ENCODE peak calls at places on chromosomes 13 and 19, in six cellular contexts. H is mammary epithelial cell, N is IMR-90, I is fibroblast of lung, L is endothelial cell of umbilical vein, C is PC-3. M is an unnamed sample.

GRCh38 chr13:49806126-49806536 is 13.6 kb upstream of the KPNA3 start:
- DNase-seq in I (no peak), C (peak), L (no peak), N (no peak), H (peak), M (no peak)

GRCh38 chr19:38115264-38115802 is 108.7 kb downstream of the DPF1 start:
- DNase-seq in C (no peak), H (no peak), N (no peak), L (no peak), I (no peak), M (no peak)

GRCh38 chr13:59774511-59774911 is 389.2 kb downstream of the DIAPH3 start:
- DNase-seq in N (peak), C (peak), L (no peak), I (peak), H (peak), M (peak)

GRCh38 chr13:44388427-44388826 is 14.8 kb downstream of the SERP2 start:
- DNase-seq in C (no peak), H (no peak), I (no peak), L (no peak), N (no peak), M (peak)

GRCh38 chr13:57624565-57625435 is 6.7 kb upstream of the PCDH17 start:
- DNase-seq in N (peak), I (peak), L (peak), C (peak), H (peak), M (peak)

GRCh38 chr13:112178769-112179168 is 111.8 kb downstream of the SOX1 start:
- DNase-seq in H (no peak), N (no peak), L (no peak), I (no peak), C (no peak), M (no peak)

GRCh38 chr13:104006625-104007061 is 940.4 kb upstream of the SLC10A2 start:
- DNase-seq in C (peak), L (no peak), H (no peak), N (peak), I (peak), M (no peak)

GRCh38 chr19:17626456-17626855 is 61.7 kb downstream of the UNC13A start:
- DNase-seq in H (no peak), I (no peak), C (no peak), N (no peak), L (no peak), M (no peak)

GRCh38 chr19:41575998-41576397 is at the start of gene CEACAM21:
- DNase-seq in I (no peak), N (no peak), L (no peak), C (no peak), H (no peak), M (no peak)

GRCh38 chr13:113343692-113343968 is 20.3 kb downstream of the GRTP1 start:
- DNase-seq in I (no peak), L (no peak), N (no peak), C (no peak), H (no peak), M (no peak)

GRCh38 chr13:53001444-53001843 is 27.2 kb upstream of the OLFM4 start:
- DNase-seq in N (no peak), L (no peak), H (no peak), I (no peak), C (no peak), M (no peak)

GRCh38 chr19:4098493-4098892 is 25.4 kb downstream of the MAP2K2 start:
- DNase-seq in C (no peak), H (no peak), N (no peak), I (no peak), L (no peak), M (no peak)

GRCh38 chr19:58229255-58229639 is 533 bp downstream of the ZNF544 start:
- DNase-seq in I (peak), H (peak), L (peak), C (peak), N (peak), M (peak)

GRCh38 chr13:74243637-74244526 is 109.7 kb upstream of the KLF12 start:
- DNase-seq in L (peak), I (peak), C (peak), H (peak), N (peak), M (no peak)

GRCh38 chr13:112603641-112604220 is 15.8 kb upstream of the TUBGCP3 start:
- DNase-seq in N (peak), H (no peak), C (peak), I (peak), L (peak), M (no peak)

GRCh38 chr19:39846678-39847486 is 703 bp upstream of the FBL start:
- DNase-seq in I (no peak), L (no peak), N (no peak), H (no peak), C (no peak), M (peak)

GRCh38 chr19:53037101-53038097 is 7.1 kb upstream of the ERVV-2 start:
- DNase-seq in L (peak), C (no peak), N (peak), H (peak), I (peak), M (peak)

GRCh38 chr19:4229179-4229931 is at the start of gene EBI3:
- DNase-seq in L (peak), C (no peak), I (peak), N (peak), H (peak), M (no peak)

GRCh38 chr19:21566073-21566472 is 60.7 kb downstream of the ZNF429 start:
- DNase-seq in I (no peak), N (no peak), C (no peak), H (no peak), L (no peak), M (no peak)

GRCh38 chr13:20336761-20337160 is 104.6 kb upstream of the GJB6 start:
- DNase-seq in N (no peak), L (no peak), C (no peak), I (no peak), H (no peak), M (no peak)

GRCh38 chr13:19573072-19573716 is 11.9 kb upstream of the TPTE2 start:
- DNase-seq in L (no peak), C (no peak), I (no peak), N (no peak), H (no peak), M (no peak)

GRCh38 chr19:47794526-47794925 is 9.8 kb downstream of the TPRX1 start:
- DNase-seq in L (no peak), I (no peak), C (no peak), N (no peak), H (no peak), M (peak)

GRCh38 chr19:6059996-6060599 is 50.2 kb downstream of the RFX2 start:
- DNase-seq in L (no peak), I (no peak), C (no peak), H (no peak), N (no peak), M (no peak)

GRCh38 chr13:102862624-102863210 is 16.9 kb downstream of the ERCC5 start:
- DNase-seq in C (no peak), N (no peak), L (no peak), H (no peak), I (no peak), M (no peak)
- H3K27ac ChIP-seq in C (no peak), N (no peak), L (no peak), H (no peak), I (no peak), M (no peak)

GRCh38 chr13:99495478-99496321 is 5.6 kb upstream of the TM9SF2 start:
- DNase-seq in C (no peak), N (no peak), H (no peak), I (no peak), L (no peak), M (no peak)

GRCh38 chr13:99500839-99501134 is 485 bp upstream of the TM9SF2 start:
- DNase-seq in C (no peak), N (no peak), H (no peak), L (no peak), I (no peak), M (no peak)

GRCh38 chr13:99501135-99501951 is at the start of gene TM9SF2:
- DNase-seq in L (peak), H (peak), I (peak), N (peak), C (peak), M (peak)

GRCh38 chr13:99498304-99499161 is 2.7 kb upstream of the TM9SF2 start:
- DNase-seq in L (peak), N (peak), H (peak), C (peak), I (peak), M (peak)

GRCh38 chr13:99496322-99497142 is 4.7 kb upstream of the TM9SF2 start:
- DNase-seq in N (peak), L (peak), C (no peak), H (no peak), I (peak), M (no peak)
- H3K9ac ChIP-seq in N (no peak), L (no peak), C (no peak), H (no peak), I (no peak), M (no peak)

DNA sequence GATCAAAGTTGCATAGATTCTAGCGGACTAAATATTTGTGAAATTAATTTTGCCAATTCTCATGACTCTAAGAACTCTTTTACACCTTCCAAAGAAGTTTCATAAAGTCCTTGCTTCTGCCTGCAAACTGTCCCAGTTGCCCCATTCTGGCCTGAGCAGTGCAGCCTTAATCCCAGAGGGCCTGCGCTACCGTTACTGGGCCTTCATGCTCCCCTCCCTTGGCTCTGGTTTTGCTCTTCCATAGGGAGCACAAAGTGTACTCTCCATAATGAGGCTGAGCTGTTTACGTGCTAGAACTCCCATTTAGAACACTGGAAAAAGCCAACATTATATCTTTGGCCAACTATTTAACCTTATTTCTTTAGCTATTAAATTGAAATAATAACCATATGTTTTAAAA is 2.1 kb downstream of the MTIF3 start:
- DNase-seq in L (no peak), N (no peak), I (no peak), C (no peak), H (no peak), M (no peak)
- H3K27ac ChIP-seq in L (no peak), N (no peak), I (no peak), C (no peak), H (no peak), M (no peak)

GRCh38 chr19:50676625-50677197 is 27.5 kb downstream of the C19orf81 start:
- DNase-seq in N (no peak), L (no peak), I (no peak), C (no peak), H (no peak), M (no peak)
- H3K9ac ChIP-seq in N (no peak), L (no peak), I (no peak), C (no peak), H (no peak), M (no peak)

GRCh38 chr19:1315470-1316166 is 29.9 kb downstream of the EFNA2 start:
- DNase-seq in I (peak), L (peak), N (peak), H (peak), C (peak), M (peak)

GRCh38 chr19:1311543-1312091 is 25.9 kb downstream of the EFNA2 start:
- DNase-seq in N (no peak), L (no peak), H (no peak), I (no peak), C (no peak), M (peak)

GRCh38 chr19:1310853-1311180 is 25.1 kb downstream of the EFNA2 start:
- DNase-seq in L (no peak), N (no peak), H (no peak), C (no peak), I (no peak), M (peak)

GRCh38 chr19:1313695-1314613 is 28.3 kb downstream of the EFNA2 start:
- DNase-seq in H (no peak), N (no peak), C (no peak), L (no peak), I (no peak), M (no peak)

DNA sequence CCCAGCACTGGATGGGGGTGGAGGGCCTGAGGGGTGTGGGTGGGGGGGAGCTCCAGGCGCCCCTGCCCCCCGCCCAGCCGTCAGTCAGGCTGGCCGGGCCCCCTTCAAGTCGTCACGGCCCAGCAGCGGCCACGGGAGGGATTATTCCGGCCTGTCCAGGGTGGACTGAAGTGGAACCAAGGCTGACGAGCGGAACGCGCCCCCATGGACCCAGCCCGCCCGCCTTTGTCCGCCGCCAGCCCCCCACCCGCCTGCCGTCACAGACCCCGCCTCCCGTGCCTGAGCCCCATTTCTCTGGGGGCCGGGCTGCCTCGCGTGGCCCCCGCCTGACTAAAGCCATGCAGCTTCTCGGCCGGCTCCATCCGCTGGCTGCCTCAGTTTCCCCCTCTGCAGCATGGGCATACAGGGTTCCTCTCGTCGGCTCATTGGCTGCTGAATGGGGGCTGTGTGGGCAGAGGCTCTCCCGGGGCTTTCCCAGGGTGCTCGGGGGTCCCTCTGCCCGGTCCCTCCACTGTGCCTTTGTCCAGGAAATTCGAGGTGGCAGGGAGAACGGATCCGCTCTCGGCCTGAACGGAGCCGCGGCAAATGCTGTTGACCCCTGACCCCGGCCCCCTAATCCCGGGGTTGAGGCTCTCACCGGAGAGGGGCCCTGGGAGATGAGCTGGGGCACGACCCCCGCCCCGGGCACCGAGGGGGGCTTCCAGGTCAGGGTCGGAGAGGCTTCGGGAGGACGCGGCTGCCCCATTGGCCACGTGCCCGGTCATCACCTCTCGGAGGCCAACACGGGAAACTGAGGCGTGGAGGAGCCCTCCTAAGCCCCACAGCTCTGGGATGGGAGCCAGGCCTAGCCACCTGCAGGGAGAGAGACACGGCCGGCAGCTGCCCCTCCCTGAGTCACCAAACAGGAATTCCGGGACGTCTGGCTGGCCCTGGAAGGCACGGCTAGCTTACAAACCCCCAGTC is 27.3 kb downstream of the EFNA2 start:
- DNase-seq in H (peak), N (peak), C (peak), I (peak), L (peak), M (peak)
- H3K27ac ChIP-seq in H (no peak), N (no peak), C (no peak), I (no peak), L (peak), M (no peak)

GRCh38 chr19:44019498-44019897 is 5.7 kb upstream of the ZNF222 start:
- DNase-seq in L (no peak), I (no peak), N (no peak), C (no peak), H (no peak), M (no peak)

GRCh38 chr19:44021221-44021620 is 4.0 kb upstream of the ZNF222 start:
- DNase-seq in C (no peak), L (no peak), H (no peak), N (no peak), I (no peak), M (no peak)

GRCh38 chr19:44024900-44025216 is 321 bp upstream of the ZNF222 start:
- DNase-seq in N (no peak), L (no peak), H (no peak), C (no peak), I (no peak), M (no peak)

GRCh38 chr19:44025217-44025936 is at the start of gene ZNF222:
- DNase-seq in C (peak), L (peak), H (peak), N (peak), I (peak), M (peak)
- H3K9ac ChIP-seq in C (peak), L (peak), H (peak), N (peak), I (peak), M (peak)

GRCh38 chr13:98961204-98962105 is 16.4 kb downstream of the DOCK9 start:
- DNase-seq in H (peak), C (no peak), I (peak), N (no peak), L (no peak), M (no peak)

GRCh38 chr13:98966019-98966418 is 11.8 kb downstream of the DOCK9 start:
- DNase-seq in N (no peak), H (no peak), C (no peak), L (no peak), I (no peak), M (no peak)

GRCh38 chr13:98963917-98964316 is 13.9 kb downstream of the DOCK9 start:
- DNase-seq in L (no peak), H (no peak), I (no peak), C (no peak), N (no peak), M (no peak)

GRCh38 chr13:98962901-98963594 is 14.8 kb downstream of the DOCK9 start:
- DNase-seq in C (no peak), N (no peak), H (no peak), L (no peak), I (no peak), M (no peak)

DNA sequence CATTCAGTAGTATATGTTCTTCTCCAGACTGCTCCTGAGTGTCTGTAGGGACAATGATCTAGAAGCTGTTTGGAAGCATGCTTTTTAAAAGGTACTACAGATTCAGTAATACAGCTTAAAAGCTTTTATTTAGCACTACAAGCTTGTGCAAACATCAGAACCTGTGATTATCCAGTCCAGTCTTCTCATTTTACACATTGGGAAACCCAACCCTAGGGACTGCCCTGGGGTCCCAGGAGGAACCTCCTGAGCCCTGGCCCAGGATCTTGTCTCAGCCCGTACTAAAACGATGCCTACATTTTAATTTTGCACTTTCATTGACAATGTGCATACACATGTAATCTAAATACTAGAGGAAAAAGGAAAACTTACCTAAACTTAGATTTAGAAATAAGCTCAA is 12.5 kb downstream of the DOCK9 start:
- DNase-seq in I (no peak), C (no peak), L (no peak), N (no peak), H (no peak), M (no peak)
- H3K27ac ChIP-seq in I (no peak), C (no peak), L (no peak), N (no peak), H (no peak), M (no peak)

DNA sequence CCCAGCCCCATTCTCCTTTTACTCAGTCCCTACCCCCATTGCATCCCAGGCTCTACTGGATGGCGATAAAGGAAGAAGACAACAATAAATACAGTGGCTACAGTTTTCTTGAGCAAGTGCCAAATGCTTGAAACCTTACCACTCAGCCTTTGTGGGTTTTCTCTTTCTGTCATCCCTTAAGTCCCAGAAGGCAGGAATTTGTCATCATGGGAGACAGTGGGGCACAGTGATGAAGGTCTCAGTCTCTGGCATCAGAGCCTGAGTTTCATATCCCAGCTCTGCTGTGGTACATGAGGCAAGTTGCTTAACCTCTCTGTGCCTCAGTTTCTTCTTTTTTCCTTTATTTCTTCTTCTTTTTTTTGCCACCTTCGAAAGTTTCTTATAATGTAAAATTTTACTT is 5.1 kb upstream of the COMP start:
- DNase-seq in C (peak), L (no peak), I (no peak), N (no peak), H (no peak), M (no peak)
- H3K9ac ChIP-seq in C (no peak), L (no peak), I (no peak), N (no peak), H (no peak), M (no peak)